ENCODE peak calls at places on chromosomes 11 and 22, in seven cellular contexts. One of them, this sample, is unnamed.

GRCh38 chr22:36201630-36202312 is at the start of gene APOL4:
- DNase-seq in esophagus muscularis mucosa: no peak
- DNase-seq in upper lobe of left lung: peak; percentile 11
- DNase-seq in tibial nerve: peak; percentile 71
- DNase-seq in SK-N-SH: peak; percentile 61
- DNase-seq in A549: no peak
- DNase-seq in stomach: peak; percentile 70
- DNase-seq in this sample: peak; percentile 86

GRCh38 chr11:73975479-73975757 is 7.2 kb downstream of the UCP2 start:
- DNase-seq in upper lobe of left lung: no peak
- DNase-seq in SK-N-SH: no peak
- DNase-seq in A549: no peak
- DNase-seq in stomach: no peak
- DNase-seq in esophagus muscularis mucosa: no peak
- DNase-seq in tibial nerve: no peak
- DNase-seq in this sample: no peak

GRCh38 chr11:13972958-13973357 is 10.4 kb downstream of the SPON1 start:
- DNase-seq in A549: no peak
- DNase-seq in upper lobe of left lung: no peak
- DNase-seq in stomach: no peak
- DNase-seq in esophagus muscularis mucosa: no peak
- DNase-seq in tibial nerve: no peak
- DNase-seq in SK-N-SH: no peak
- DNase-seq in this sample: no peak

GRCh38 chr11:36254739-36255138 is 34.5 kb downstream of the COMMD9 start:
- DNase-seq in upper lobe of left lung: no peak
- DNase-seq in tibial nerve: no peak
- DNase-seq in A549: peak; percentile 18
- DNase-seq in SK-N-SH: no peak
- DNase-seq in esophagus muscularis mucosa: no peak
- DNase-seq in stomach: no peak
- DNase-seq in this sample: no peak

GRCh38 chr11:86115542-86116385 is 46.9 kb upstream of the PICALM start:
- DNase-seq in stomach: no peak
- DNase-seq in tibial nerve: no peak
- DNase-seq in A549: peak; percentile 27
- DNase-seq in SK-N-SH: no peak
- DNase-seq in upper lobe of left lung: no peak
- DNase-seq in esophagus muscularis mucosa: no peak
- DNase-seq in this sample: no peak

GRCh38 chr11:131750152-131750551 is 379.7 kb downstream of the NTM start:
- DNase-seq in esophagus muscularis mucosa: no peak
- DNase-seq in SK-N-SH: no peak
- DNase-seq in stomach: no peak
- DNase-seq in tibial nerve: no peak
- DNase-seq in A549: no peak
- DNase-seq in upper lobe of left lung: no peak
- DNase-seq in this sample: no peak

GRCh38 chr22:46171940-46172339 is 21.6 kb downstream of the PPARA start:
- DNase-seq in esophagus muscularis mucosa: no peak
- DNase-seq in stomach: no peak
- DNase-seq in A549: no peak
- DNase-seq in SK-N-SH: no peak
- DNase-seq in tibial nerve: no peak
- DNase-seq in upper lobe of left lung: no peak
- DNase-seq in this sample: peak; percentile 61

GRCh38 chr11:35114901-35115687 is 23.9 kb upstream of the CD44 start:
- DNase-seq in stomach: no peak
- DNase-seq in upper lobe of left lung: no peak
- DNase-seq in tibial nerve: no peak
- DNase-seq in SK-N-SH: no peak
- DNase-seq in esophagus muscularis mucosa: no peak
- DNase-seq in A549: no peak
- DNase-seq in this sample: no peak

DNA sequence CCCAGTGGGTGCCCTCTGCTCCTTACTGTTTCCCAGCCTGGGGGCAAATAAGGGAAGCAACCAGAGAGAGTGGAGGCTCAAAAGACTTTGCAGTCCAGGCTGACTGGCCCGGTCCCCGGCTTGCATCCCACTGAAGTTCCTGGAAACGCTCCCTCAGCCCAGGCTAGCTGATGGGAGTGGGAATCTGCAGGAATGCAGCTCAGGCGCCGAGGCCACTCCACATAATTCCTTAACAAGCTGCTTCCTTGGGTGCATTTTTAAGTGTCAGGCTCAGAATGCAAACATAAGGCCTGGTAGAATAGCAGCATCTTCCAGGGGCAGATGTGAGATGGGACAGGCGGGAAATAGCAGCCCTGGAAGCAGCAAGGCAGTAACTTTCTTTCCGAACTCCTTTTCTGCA is 39.1 kb downstream of the RPL27A start:
- DNase-seq in esophagus muscularis mucosa: no peak
- DNase-seq in stomach: no peak
- DNase-seq in A549: no peak
- DNase-seq in upper lobe of left lung: no peak
- DNase-seq in SK-N-SH: no peak
- DNase-seq in tibial nerve: no peak
- DNase-seq in this sample: no peak
- TF ChIP-seq EP300 in esophagus muscularis mucosa: peak; percentile 41
- TF ChIP-seq EP300 in stomach: no peak
- TF ChIP-seq EP300 in A549: no peak
- TF ChIP-seq EP300 in upper lobe of left lung: no peak
- TF ChIP-seq EP300 in SK-N-SH: no peak
- TF ChIP-seq EP300 in tibial nerve: no peak
- TF ChIP-seq EP300 in this sample: no peak

GRCh38 chr11:67391304-67392181 is at the start of gene RAD9A:
- DNase-seq in upper lobe of left lung: peak; percentile 99
- DNase-seq in SK-N-SH: peak; percentile 99
- DNase-seq in tibial nerve: peak; percentile 93
- DNase-seq in esophagus muscularis mucosa: peak; percentile 98
- DNase-seq in stomach: peak; percentile 97
- DNase-seq in A549: peak; percentile 94
- DNase-seq in this sample: peak; percentile 95
- TF ChIP-seq EP300 in upper lobe of left lung: peak; percentile 2
- TF ChIP-seq EP300 in SK-N-SH: no peak
- TF ChIP-seq EP300 in tibial nerve: peak; percentile 89
- TF ChIP-seq EP300 in esophagus muscularis mucosa: no peak
- TF ChIP-seq EP300 in stomach: no peak
- TF ChIP-seq EP300 in A549: no peak
- TF ChIP-seq EP300 in this sample: peak; percentile 71

GRCh38 chr11:64331569-64332371 is 8.2 kb upstream of the CCDC88B start:
- DNase-seq in SK-N-SH: peak; percentile 65
- DNase-seq in tibial nerve: peak; percentile 42
- DNase-seq in upper lobe of left lung: peak; percentile 81
- DNase-seq in A549: peak; percentile 92
- DNase-seq in esophagus muscularis mucosa: no peak
- DNase-seq in stomach: peak; percentile 92
- DNase-seq in this sample: peak; percentile 68

GRCh38 chr11:64333556-64333955 is 6.4 kb upstream of the CCDC88B start:
- DNase-seq in stomach: no peak
- DNase-seq in esophagus muscularis mucosa: no peak
- DNase-seq in SK-N-SH: no peak
- DNase-seq in tibial nerve: no peak
- DNase-seq in A549: no peak
- DNase-seq in upper lobe of left lung: no peak
- DNase-seq in this sample: no peak

GRCh38 chr11:64330888-64331287 is 9.1 kb upstream of the CCDC88B start:
- DNase-seq in SK-N-SH: no peak
- DNase-seq in upper lobe of left lung: peak; percentile 28
- DNase-seq in stomach: no peak
- DNase-seq in tibial nerve: no peak
- DNase-seq in A549: no peak
- DNase-seq in esophagus muscularis mucosa: no peak
- DNase-seq in this sample: no peak

GRCh38 chr11:64337538-64338249 is 2.3 kb upstream of the CCDC88B start:
- DNase-seq in A549: no peak
- DNase-seq in SK-N-SH: no peak
- DNase-seq in tibial nerve: no peak
- DNase-seq in esophagus muscularis mucosa: no peak
- DNase-seq in upper lobe of left lung: no peak
- DNase-seq in stomach: no peak
- DNase-seq in this sample: no peak

GRCh38 chr11:64334764-64335741 is 5.0 kb upstream of the CCDC88B start:
- DNase-seq in A549: peak; percentile 96
- DNase-seq in upper lobe of left lung: peak; percentile 48
- DNase-seq in esophagus muscularis mucosa: no peak
- DNase-seq in SK-N-SH: peak; percentile 69
- DNase-seq in tibial nerve: no peak
- DNase-seq in stomach: peak; percentile 57
- DNase-seq in this sample: no peak
- TF ChIP-seq EP300 in A549: peak; percentile 52
- TF ChIP-seq EP300 in upper lobe of left lung: peak; percentile 16
- TF ChIP-seq EP300 in esophagus muscularis mucosa: no peak
- TF ChIP-seq EP300 in SK-N-SH: peak; percentile 31
- TF ChIP-seq EP300 in tibial nerve: no peak
- TF ChIP-seq EP300 in stomach: no peak
- TF ChIP-seq EP300 in this sample: no peak

GRCh38 chr11:62064221-62064620 is 59.6 kb upstream of the INCENP start:
- DNase-seq in stomach: no peak
- DNase-seq in esophagus muscularis mucosa: no peak
- DNase-seq in A549: no peak
- DNase-seq in SK-N-SH: no peak
- DNase-seq in tibial nerve: no peak
- DNase-seq in upper lobe of left lung: no peak
- DNase-seq in this sample: no peak
- TF ChIP-seq EP300 in stomach: no peak
- TF ChIP-seq EP300 in esophagus muscularis mucosa: no peak
- TF ChIP-seq EP300 in A549: no peak
- TF ChIP-seq EP300 in SK-N-SH: no peak
- TF ChIP-seq EP300 in tibial nerve: no peak
- TF ChIP-seq EP300 in upper lobe of left lung: no peak
- TF ChIP-seq EP300 in this sample: no peak

GRCh38 chr11:6403539-6403938 is 13.3 kb downstream of the SMPD1 start:
- DNase-seq in A549: no peak
- DNase-seq in SK-N-SH: no peak
- DNase-seq in stomach: no peak
- DNase-seq in esophagus muscularis mucosa: no peak
- DNase-seq in upper lobe of left lung: peak; percentile 78
- DNase-seq in tibial nerve: no peak
- DNase-seq in this sample: no peak

GRCh38 chr11:6405837-6406236 is 13.1 kb downstream of the APBB1 start:
- DNase-seq in SK-N-SH: no peak
- DNase-seq in A549: no peak
- DNase-seq in tibial nerve: no peak
- DNase-seq in esophagus muscularis mucosa: no peak
- DNase-seq in upper lobe of left lung: no peak
- DNase-seq in stomach: no peak
- DNase-seq in this sample: no peak

GRCh38 chr11:6406370-6406769 is 12.5 kb downstream of the APBB1 start:
- DNase-seq in tibial nerve: no peak
- DNase-seq in stomach: no peak
- DNase-seq in upper lobe of left lung: no peak
- DNase-seq in esophagus muscularis mucosa: no peak
- DNase-seq in SK-N-SH: no peak
- DNase-seq in A549: no peak
- DNase-seq in this sample: no peak

GRCh38 chr11:6404341-6405038 is 14.2 kb downstream of the SMPD1 start:
- DNase-seq in esophagus muscularis mucosa: no peak
- DNase-seq in stomach: no peak
- DNase-seq in tibial nerve: no peak
- DNase-seq in SK-N-SH: no peak
- DNase-seq in upper lobe of left lung: peak; percentile 41
- DNase-seq in A549: no peak
- DNase-seq in this sample: no peak

GRCh38 chr11:6405039-6405667 is 13.7 kb downstream of the APBB1 start:
- DNase-seq in upper lobe of left lung: peak; percentile 65
- DNase-seq in A549: no peak
- DNase-seq in esophagus muscularis mucosa: no peak
- DNase-seq in tibial nerve: no peak
- DNase-seq in SK-N-SH: peak; percentile 68
- DNase-seq in stomach: peak; percentile 38
- DNase-seq in this sample: no peak
- TF ChIP-seq EP300 in upper lobe of left lung: no peak
- TF ChIP-seq EP300 in A549: no peak
- TF ChIP-seq EP300 in esophagus muscularis mucosa: no peak
- TF ChIP-seq EP300 in tibial nerve: no peak
- TF ChIP-seq EP300 in SK-N-SH: no peak
- TF ChIP-seq EP300 in stomach: no peak
- TF ChIP-seq EP300 in this sample: no peak

GRCh38 chr11:114172871-114173444 is 113.4 kb downstream of the ZBTB16 start:
- DNase-seq in upper lobe of left lung: no peak
- DNase-seq in stomach: no peak
- DNase-seq in SK-N-SH: no peak
- DNase-seq in A549: no peak
- DNase-seq in esophagus muscularis mucosa: no peak
- DNase-seq in tibial nerve: no peak
- DNase-seq in this sample: no peak

GRCh38 chr11:114170226-114170625 is 110.7 kb downstream of the ZBTB16 start:
- DNase-seq in upper lobe of left lung: no peak
- DNase-seq in esophagus muscularis mucosa: no peak
- DNase-seq in A549: no peak
- DNase-seq in SK-N-SH: no peak
- DNase-seq in tibial nerve: no peak
- DNase-seq in stomach: no peak
- DNase-seq in this sample: no peak

GRCh38 chr11:114172055-114172861 is 112.7 kb downstream of the ZBTB16 start:
- DNase-seq in stomach: no peak
- DNase-seq in A549: no peak
- DNase-seq in tibial nerve: no peak
- DNase-seq in upper lobe of left lung: no peak
- DNase-seq in esophagus muscularis mucosa: no peak
- DNase-seq in SK-N-SH: no peak
- DNase-seq in this sample: no peak

GRCh38 chr11:114169321-114169749 is 109.8 kb downstream of the ZBTB16 start:
- DNase-seq in SK-N-SH: no peak
- DNase-seq in A549: no peak
- DNase-seq in tibial nerve: peak; percentile 67
- DNase-seq in esophagus muscularis mucosa: no peak
- DNase-seq in upper lobe of left lung: no peak
- DNase-seq in stomach: no peak
- DNase-seq in this sample: no peak

GRCh38 chr11:114171257-114172054 is 111.9 kb downstream of the ZBTB16 start:
- DNase-seq in SK-N-SH: no peak
- DNase-seq in stomach: peak; percentile 77
- DNase-seq in upper lobe of left lung: peak; percentile 74
- DNase-seq in esophagus muscularis mucosa: peak; percentile 97
- DNase-seq in tibial nerve: peak; percentile 85
- DNase-seq in A549: no peak
- DNase-seq in this sample: peak; percentile 95
- TF ChIP-seq EP300 in SK-N-SH: no peak
- TF ChIP-seq EP300 in stomach: peak; percentile 97
- TF ChIP-seq EP300 in upper lobe of left lung: peak; percentile 100
- TF ChIP-seq EP300 in esophagus muscularis mucosa: peak; percentile 94
- TF ChIP-seq EP300 in tibial nerve: peak; percentile 97
- TF ChIP-seq EP300 in A549: no peak
- TF ChIP-seq EP300 in this sample: peak; percentile 99

DNA sequence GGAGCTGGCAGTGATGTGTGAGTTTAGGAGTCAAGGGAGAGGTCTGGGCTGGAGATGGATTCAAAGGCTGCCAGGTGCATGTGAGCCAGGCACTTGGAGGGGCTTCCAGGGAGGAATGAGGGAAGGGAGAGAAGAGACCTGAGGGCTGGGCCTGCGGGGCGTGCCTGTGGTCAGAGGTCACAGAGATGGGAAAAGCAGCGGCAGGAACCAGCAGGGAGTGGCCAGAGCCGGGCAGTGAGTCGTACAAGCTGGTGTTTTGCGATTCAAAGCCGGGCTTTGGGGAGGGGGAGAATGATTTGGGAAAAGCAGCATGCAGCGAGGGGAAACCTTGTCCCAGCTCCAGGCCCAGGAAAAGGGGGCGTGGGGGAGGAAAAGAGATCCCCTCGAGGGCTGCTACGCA is 96.9 kb upstream of the RTL6 start:
- DNase-seq in A549: no peak
- DNase-seq in SK-N-SH: no peak
- DNase-seq in tibial nerve: no peak
- DNase-seq in upper lobe of left lung: no peak
- DNase-seq in stomach: no peak
- DNase-seq in esophagus muscularis mucosa: no peak
- DNase-seq in this sample: no peak
- TF ChIP-seq EP300 in A549: no peak
- TF ChIP-seq EP300 in SK-N-SH: no peak
- TF ChIP-seq EP300 in tibial nerve: no peak
- TF ChIP-seq EP300 in upper lobe of left lung: no peak
- TF ChIP-seq EP300 in stomach: no peak
- TF ChIP-seq EP300 in esophagus muscularis mucosa: no peak
- TF ChIP-seq EP300 in this sample: no peak